ENCODE peak calls at places on chromosomes 6 and 20, in four cellular contexts. K, L, I and P are unnamed samples.

GRCh38 chr6:170454512-170455285 is 98.4 kb downstream of the PSMB1 start:
- DNase-seq in K (no peak), L (no peak), I (no peak), P (peak; percentile 27)

GRCh38 chr6:56314683-56315523 is 67.5 kb upstream of the COL21A1 start:
- DNase-seq in K (peak; percentile 43), L (no peak), I (no peak), P (peak; percentile 11)

GRCh38 chr6:160520043-160520904 is 143.8 kb downstream of the LPA start:
- DNase-seq in K (peak; percentile 68), L (peak; percentile 31), I (peak; percentile 81), P (no peak)

GRCh38 chr20:1945134-1945618 is 48.7 kb downstream of the PDYN start:
- DNase-seq in K (peak; percentile 7), L (no peak), I (no peak), P (no peak)

GRCh38 chr20:4898282-4898681 is 103.0 kb downstream of the SLC23A2 start:
- DNase-seq in K (peak; percentile 67), L (peak; percentile 6), I (no peak), P (no peak)

GRCh38 chr20:45500022-45500421 is 15.4 kb downstream of the SPINT3 start:
- DNase-seq in K (no peak), L (no peak), I (no peak), P (no peak)

GRCh38 chr6:89379281-89379680 is 26.8 kb upstream of the UBE2J1 start:
- DNase-seq in K (no peak), L (no peak), I (no peak), P (no peak)

GRCh38 chr20:49538950-49539349 is 29.0 kb downstream of the PTGIS start:
- DNase-seq in K (no peak), L (no peak), I (no peak), P (no peak)

GRCh38 chr6:35497571-35498406 is 910 bp upstream of the TEAD3 start:
- DNase-seq in K (peak; percentile 91), L (peak; percentile 51), I (peak; percentile 58), P (peak; percentile 64)

GRCh38 chr6:75349262-75349984 is 64.8 kb upstream of the TMEM30A start:
- DNase-seq in K (peak; percentile 25), L (no peak), I (no peak), P (no peak)

GRCh38 chr6:98843274-98844243 is 9.2 kb downstream of the POU3F2 start:
- DNase-seq in K (no peak), L (no peak), I (no peak), P (no peak)

GRCh38 chr6:68086199-68086598 is 548.9 kb upstream of the ADGRB3 start:
- DNase-seq in K (no peak), L (no peak), I (no peak), P (no peak)

GRCh38 chr6:31643818-31644454 is 8.5 kb downstream of the BAG6 start:
- DNase-seq in K (no peak), L (no peak), I (no peak), P (no peak)

GRCh38 chr6:20564269-20564668 is 30.0 kb downstream of the CDKAL1 start:
- DNase-seq in K (peak; percentile 39), L (no peak), I (no peak), P (no peak)

GRCh38 chr6:127120787-127121636 is 2.5 kb downstream of the RSPO3 start:
- DNase-seq in K (peak; percentile 76), L (peak; percentile 40), I (peak; percentile 82), P (no peak)

GRCh38 chr6:133241088-133241900 is at the start of gene EYA4:
- DNase-seq in K (peak; percentile 2), L (no peak), I (no peak), P (no peak)

GRCh38 chr6:74574794-74575193 is 631.1 kb downstream of the COL12A1 start:
- DNase-seq in K (peak; percentile 47), L (no peak), I (no peak), P (no peak)

GRCh38 chr6:110509617-110510231 is 33.3 kb upstream of the SLC22A16 start:
- DNase-seq in K (peak; percentile 89), L (no peak), I (no peak), P (no peak)

GRCh38 chr6:52317841-52318581 is 33.5 kb upstream of the MCM3 start:
- DNase-seq in K (peak; percentile 64), L (no peak), I (no peak), P (no peak)

GRCh38 chr20:49187330-49188100 is 619 bp downstream of the STAU1 start:
- DNase-seq in K (no peak), L (no peak), I (peak; percentile 46), P (no peak)

GRCh38 chr6:153076431-153076830 is 54.7 kb downstream of the RGS17 start:
- DNase-seq in K (no peak), L (no peak), I (no peak), P (no peak)

GRCh38 chr20:23782366-23782983 is 31.7 kb upstream of the CST1 start:
- DNase-seq in K (peak; percentile 35), L (no peak), I (peak; percentile 20), P (peak; percentile 79)

GRCh38 chr6:626236-626635 is 30.7 kb downstream of the HUS1B start:
- DNase-seq in K (peak; percentile 38), L (no peak), I (no peak), P (no peak)

GRCh38 chr6:144349690-144350132 is 64.6 kb downstream of the UTRN start:
- DNase-seq in K (peak; percentile 51), L (no peak), I (peak; percentile 26), P (peak; percentile 63)

GRCh38 chr20:15342987-15343639 is 1005.7 kb upstream of the FLRT3 start:
- DNase-seq in K (peak; percentile 4), L (no peak), I (no peak), P (no peak)

GRCh38 chr6:22153384-22154158 is 143.3 kb downstream of the PRL start:
- DNase-seq in K (no peak), L (no peak), I (no peak), P (no peak)

GRCh38 chr6:89139509-89140346 is 6.1 kb upstream of the PM20D2 start:
- DNase-seq in K (peak; percentile 47), L (no peak), I (no peak), P (no peak)

GRCh38 chr20:38127920-38128528 is 37.0 kb downstream of the TGM2 start:
- DNase-seq in K (no peak), L (no peak), I (no peak), P (no peak)

GRCh38 chr6:4021862-4022715 is 56.8 kb downstream of the FAM217A start:
- DNase-seq in K (peak; percentile 27), L (no peak), I (no peak), P (no peak)

GRCh38 chr20:59071224-59071623 is 28.6 kb upstream of the PRELID3B start:
- DNase-seq in K (no peak), L (no peak), I (no peak), P (no peak)

GRCh38 chr6:169832247-169832948 is 81.0 kb downstream of the ERMARD start:
- DNase-seq in K (peak; percentile 4), L (no peak), I (no peak), P (no peak)

GRCh38 chr6:166514196-166514595 is 72.3 kb downstream of the RAMACL start:
- DNase-seq in K (peak; percentile 15), L (no peak), I (no peak), P (no peak)

GRCh38 chr6:130975325-130975724 is 87.7 kb downstream of the EPB41L2 start:
- DNase-seq in K (peak; percentile 40), L (no peak), I (no peak), P (no peak)

GRCh38 chr6:45000833-45001232 is 327.3 kb upstream of the RUNX2 start:
- DNase-seq in K (no peak), L (no peak), I (peak; percentile 24), P (no peak)

GRCh38 chr6:159729598-159729997 is 2.3 kb downstream of the WTAP start:
- DNase-seq in K (peak; percentile 29), L (no peak), I (no peak), P (no peak)

GRCh38 chr6:169371344-169372144 is 117.9 kb upstream of the THBS2 start:
- DNase-seq in K (peak; percentile 66), L (no peak), I (no peak), P (peak; percentile 11)